ENCODE peak calls at places on chromosomes 2 and 18, in six cellular contexts. F is heart left ventricle, R is GM23248, I is NCI-H1694 treated with DMSO at 0.1 percent for 48 hours, A is PC-3, X is AG09309. P is an unnamed sample.

GRCh38 chr2:159226608-159227007 is 59.9 kb downstream of the WDSUB1 start:
- DNase-seq in I (no peak), A (no peak), F (no peak), R (no peak), X (no peak), P (no peak)

GRCh38 chr2:198782734-198783133 is 675.0 kb downstream of the SATB2 start:
- DNase-seq in F (no peak), I (no peak), R (no peak), A (no peak), X (no peak), P (no peak)

GRCh38 chr2:64860321-64860751 is 128.9 kb upstream of the SLC1A4 start:
- DNase-seq in F (no peak), X (no peak), A (no peak), I (no peak), R (no peak), P (no peak)

GRCh38 chr2:9138507-9139085 is 68.0 kb upstream of the ASAP2 start:
- DNase-seq in I (no peak), F (no peak), R (no peak), A (no peak), X (no peak), P (peak; percentile 80)

GRCh38 chr2:128535928-128536327 is 217.3 kb upstream of the HS6ST1 start:
- DNase-seq in R (peak; percentile 92), X (peak; percentile 33), F (no peak), A (peak; percentile 59), I (no peak), P (no peak)

GRCh38 chr2:96924775-96925747 is 55.2 kb upstream of the SEMA4C start:
- DNase-seq in X (no peak), I (no peak), R (no peak), F (no peak), A (no peak), P (no peak)

GRCh38 chr18:28088477-28088876 is 88.5 kb downstream of the CDH2 start:
- DNase-seq in F (no peak), I (no peak), X (no peak), A (no peak), R (no peak), P (no peak)

GRCh38 chr2:172095905-172096660 is 6.6 kb downstream of the DLX2 start:
- DNase-seq in X (no peak), I (peak; percentile 61), R (peak; percentile 55), A (peak; percentile 60), F (no peak), P (no peak)